ENCODE peak calls at places on chromosomes 13 and 19, in six cellular contexts. One of them, this sample, is unnamed.

GRCh38 chr13:32315255-32316029 is at the start of the genes BRCA2 and ZAR1L:
- DNase-seq in lower lobe of right lung: peak
- DNase-seq in astrocyte of the spinal cord: peak
- DNase-seq in fibroblast of pulmonary artery: peak
- DNase-seq in mesothelial cell of epicardium: peak
- DNase-seq in CD4-positive, alpha-beta T cell: peak
- DNase-seq in this sample: peak

GRCh38 chr13:58318495-58319167 is 687.1 kb downstream of the PCDH17 start:
- DNase-seq in lower lobe of right lung: no peak
- DNase-seq in astrocyte of the spinal cord: no peak
- DNase-seq in fibroblast of pulmonary artery: no peak
- DNase-seq in mesothelial cell of epicardium: no peak
- DNase-seq in CD4-positive, alpha-beta T cell: no peak
- DNase-seq in this sample: no peak

GRCh38 chr19:40217921-40218890 is at the start of gene TTC9B:
- DNase-seq in lower lobe of right lung: no peak
- DNase-seq in astrocyte of the spinal cord: no peak
- DNase-seq in fibroblast of pulmonary artery: no peak
- DNase-seq in mesothelial cell of epicardium: peak
- DNase-seq in CD4-positive, alpha-beta T cell: peak
- DNase-seq in this sample: peak

GRCh38 chr19:52155596-52156359 is 15.6 kb downstream of the ZNF836 start:
- DNase-seq in lower lobe of right lung: no peak
- DNase-seq in astrocyte of the spinal cord: no peak
- DNase-seq in fibroblast of pulmonary artery: no peak
- DNase-seq in mesothelial cell of epicardium: no peak
- DNase-seq in CD4-positive, alpha-beta T cell: no peak
- DNase-seq in this sample: no peak

GRCh38 chr19:6164906-6165531 is 29.6 kb downstream of the ACSBG2 start:
- DNase-seq in lower lobe of right lung: no peak
- DNase-seq in astrocyte of the spinal cord: no peak
- DNase-seq in fibroblast of pulmonary artery: no peak
- DNase-seq in mesothelial cell of epicardium: no peak
- DNase-seq in CD4-positive, alpha-beta T cell: no peak
- DNase-seq in this sample: no peak

GRCh38 chr19:16342002-16342715 is 17.5 kb downstream of the KLF2 start:
- DNase-seq in lower lobe of right lung: no peak
- DNase-seq in astrocyte of the spinal cord: peak
- DNase-seq in fibroblast of pulmonary artery: no peak
- DNase-seq in mesothelial cell of epicardium: no peak
- DNase-seq in CD4-positive, alpha-beta T cell: peak
- DNase-seq in this sample: no peak

GRCh38 chr19:16084067-16084685 is 7.9 kb downstream of the TPM4 start:
- DNase-seq in lower lobe of right lung: no peak
- DNase-seq in astrocyte of the spinal cord: no peak
- DNase-seq in fibroblast of pulmonary artery: no peak
- DNase-seq in mesothelial cell of epicardium: no peak
- DNase-seq in CD4-positive, alpha-beta T cell: no peak
- DNase-seq in this sample: no peak

GRCh38 chr13:28411859-28412353 is 83.0 kb downstream of the FLT1 start:
- DNase-seq in lower lobe of right lung: no peak
- DNase-seq in astrocyte of the spinal cord: no peak
- DNase-seq in fibroblast of pulmonary artery: peak
- DNase-seq in mesothelial cell of epicardium: no peak
- DNase-seq in CD4-positive, alpha-beta T cell: no peak
- DNase-seq in this sample: no peak

GRCh38 chr13:30145709-30146367 is 161.5 kb downstream of the KATNAL1 start:
- DNase-seq in lower lobe of right lung: no peak
- DNase-seq in astrocyte of the spinal cord: no peak
- DNase-seq in fibroblast of pulmonary artery: no peak
- DNase-seq in mesothelial cell of epicardium: no peak
- DNase-seq in CD4-positive, alpha-beta T cell: no peak
- DNase-seq in this sample: no peak

GRCh38 chr13:20911037-20911436 is 8.5 kb upstream of the XPO4 start:
- DNase-seq in lower lobe of right lung: no peak
- DNase-seq in astrocyte of the spinal cord: no peak
- DNase-seq in fibroblast of pulmonary artery: no peak
- DNase-seq in mesothelial cell of epicardium: no peak
- DNase-seq in CD4-positive, alpha-beta T cell: no peak
- DNase-seq in this sample: no peak

GRCh38 chr19:45767410-45767880 is 1.6 kb downstream of the SIX5 start:
- DNase-seq in lower lobe of right lung: peak
- DNase-seq in astrocyte of the spinal cord: peak
- DNase-seq in fibroblast of pulmonary artery: peak
- DNase-seq in mesothelial cell of epicardium: peak
- DNase-seq in CD4-positive, alpha-beta T cell: no peak
- DNase-seq in this sample: peak

GRCh38 chr13:23928985-23929384 is 31.7 kb upstream of the C1QTNF9B start:
- DNase-seq in lower lobe of right lung: no peak
- DNase-seq in astrocyte of the spinal cord: peak
- DNase-seq in fibroblast of pulmonary artery: peak
- DNase-seq in mesothelial cell of epicardium: no peak
- DNase-seq in CD4-positive, alpha-beta T cell: no peak
- DNase-seq in this sample: no peak

GRCh38 chr13:113962975-113963374 is 10.9 kb downstream of the C13orf46 start:
- DNase-seq in lower lobe of right lung: peak
- DNase-seq in astrocyte of the spinal cord: no peak
- DNase-seq in fibroblast of pulmonary artery: no peak
- DNase-seq in mesothelial cell of epicardium: no peak
- DNase-seq in CD4-positive, alpha-beta T cell: no peak
- DNase-seq in this sample: no peak

GRCh38 chr19:1266116-1266817 is 2.9 kb upstream of the CIRBP start:
- DNase-seq in lower lobe of right lung: peak
- DNase-seq in astrocyte of the spinal cord: peak
- DNase-seq in fibroblast of pulmonary artery: peak
- DNase-seq in mesothelial cell of epicardium: peak
- DNase-seq in CD4-positive, alpha-beta T cell: peak
- DNase-seq in this sample: peak

GRCh38 chr13:28059214-28059613 is 41.2 kb downstream of the FLT3 start:
- DNase-seq in lower lobe of right lung: no peak
- DNase-seq in astrocyte of the spinal cord: no peak
- DNase-seq in fibroblast of pulmonary artery: peak
- DNase-seq in mesothelial cell of epicardium: no peak
- DNase-seq in CD4-positive, alpha-beta T cell: peak
- DNase-seq in this sample: peak

GRCh38 chr19:31154021-31154420 is 195.2 kb downstream of the TSHZ3 start:
- DNase-seq in lower lobe of right lung: no peak
- DNase-seq in astrocyte of the spinal cord: peak
- DNase-seq in fibroblast of pulmonary artery: peak
- DNase-seq in mesothelial cell of epicardium: no peak
- DNase-seq in CD4-positive, alpha-beta T cell: no peak
- DNase-seq in this sample: no peak

GRCh38 chr19:18580311-18580710 is 8.3 kb upstream of the REX1BD start:
- DNase-seq in lower lobe of right lung: no peak
- DNase-seq in astrocyte of the spinal cord: no peak
- DNase-seq in fibroblast of pulmonary artery: no peak
- DNase-seq in mesothelial cell of epicardium: no peak
- DNase-seq in CD4-positive, alpha-beta T cell: no peak
- DNase-seq in this sample: no peak

GRCh38 chr19:16627194-16627927 is 643 bp downstream of the MED26 start:
- DNase-seq in lower lobe of right lung: peak
- DNase-seq in astrocyte of the spinal cord: no peak
- DNase-seq in fibroblast of pulmonary artery: no peak
- DNase-seq in mesothelial cell of epicardium: peak
- DNase-seq in CD4-positive, alpha-beta T cell: no peak
- DNase-seq in this sample: peak

GRCh38 chr13:38872693-38873092 is 117.9 kb downstream of the STOML3 start:
- DNase-seq in lower lobe of right lung: peak
- DNase-seq in astrocyte of the spinal cord: peak
- DNase-seq in fibroblast of pulmonary artery: peak
- DNase-seq in mesothelial cell of epicardium: no peak
- DNase-seq in CD4-positive, alpha-beta T cell: peak
- DNase-seq in this sample: peak
- TF ChIP-seq CTCF in lower lobe of right lung: peak
- TF ChIP-seq CTCF in astrocyte of the spinal cord: peak
- TF ChIP-seq CTCF in fibroblast of pulmonary artery: peak
- TF ChIP-seq CTCF in mesothelial cell of epicardium: peak
- TF ChIP-seq CTCF in CD4-positive, alpha-beta T cell: peak
- TF ChIP-seq CTCF in this sample: peak

DNA sequence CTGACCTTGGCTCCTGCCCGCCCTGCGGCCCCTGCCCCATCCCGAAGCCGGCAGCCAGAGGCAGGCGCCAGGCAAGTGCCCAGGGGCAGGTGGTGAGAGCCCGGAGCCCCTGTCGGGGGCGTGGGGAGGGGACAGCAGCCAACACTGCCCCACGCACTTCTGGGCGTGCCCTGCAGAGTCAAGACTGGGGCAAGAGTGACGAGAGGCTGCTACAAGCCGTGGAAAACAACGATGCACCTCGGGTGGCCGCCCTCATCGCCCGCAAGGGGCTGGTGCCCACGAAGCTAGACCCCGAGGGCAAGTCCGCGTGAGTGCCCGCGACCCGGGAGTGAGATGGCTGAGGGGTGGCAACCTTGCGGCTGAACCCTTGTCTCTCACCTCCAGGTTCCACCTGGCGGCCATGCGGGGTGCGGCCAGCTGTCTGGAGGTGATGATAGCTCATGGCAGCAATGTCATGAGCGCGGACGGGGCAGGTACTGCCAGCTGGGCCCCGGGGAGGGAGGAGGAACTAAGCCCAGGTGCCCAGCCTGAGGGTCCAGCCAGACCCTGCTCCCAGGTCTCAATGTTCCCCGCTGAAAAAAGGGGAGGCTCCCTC is 17.3 kb downstream of the ANKRD24 start:
- DNase-seq in lower lobe of right lung: no peak
- DNase-seq in astrocyte of the spinal cord: no peak
- DNase-seq in fibroblast of pulmonary artery: no peak
- DNase-seq in mesothelial cell of epicardium: no peak
- DNase-seq in CD4-positive, alpha-beta T cell: no peak
- DNase-seq in this sample: no peak
- TF ChIP-seq CTCF in lower lobe of right lung: no peak
- TF ChIP-seq CTCF in astrocyte of the spinal cord: no peak
- TF ChIP-seq CTCF in fibroblast of pulmonary artery: no peak
- TF ChIP-seq CTCF in mesothelial cell of epicardium: peak
- TF ChIP-seq CTCF in CD4-positive, alpha-beta T cell: no peak
- TF ChIP-seq CTCF in this sample: no peak

DNA sequence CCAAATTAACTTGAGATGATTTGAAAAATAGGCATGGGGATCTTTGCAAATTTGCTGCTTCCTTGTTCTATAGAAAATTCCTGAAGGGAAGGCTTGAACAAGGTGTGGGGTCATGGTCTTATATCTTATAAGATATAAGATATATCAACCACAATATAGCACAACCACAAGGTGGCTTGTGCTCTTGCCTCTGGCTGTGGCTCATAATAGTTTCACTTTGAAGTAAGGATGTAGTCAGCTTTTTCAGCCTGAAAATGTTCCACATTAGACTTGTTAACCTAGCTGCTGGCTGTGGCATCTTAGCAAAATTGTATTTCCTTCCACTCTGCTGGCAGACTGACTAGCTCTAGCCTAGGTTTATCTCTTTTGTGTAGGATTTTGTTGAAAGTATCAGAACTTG is 169.7 kb downstream of the KLF5 start:
- DNase-seq in lower lobe of right lung: no peak
- DNase-seq in astrocyte of the spinal cord: peak
- DNase-seq in fibroblast of pulmonary artery: peak
- DNase-seq in mesothelial cell of epicardium: no peak
- DNase-seq in CD4-positive, alpha-beta T cell: no peak
- DNase-seq in this sample: no peak
- TF ChIP-seq CTCF in lower lobe of right lung: no peak
- TF ChIP-seq CTCF in astrocyte of the spinal cord: peak
- TF ChIP-seq CTCF in fibroblast of pulmonary artery: peak
- TF ChIP-seq CTCF in mesothelial cell of epicardium: no peak
- TF ChIP-seq CTCF in CD4-positive, alpha-beta T cell: peak
- TF ChIP-seq CTCF in this sample: no peak

DNA sequence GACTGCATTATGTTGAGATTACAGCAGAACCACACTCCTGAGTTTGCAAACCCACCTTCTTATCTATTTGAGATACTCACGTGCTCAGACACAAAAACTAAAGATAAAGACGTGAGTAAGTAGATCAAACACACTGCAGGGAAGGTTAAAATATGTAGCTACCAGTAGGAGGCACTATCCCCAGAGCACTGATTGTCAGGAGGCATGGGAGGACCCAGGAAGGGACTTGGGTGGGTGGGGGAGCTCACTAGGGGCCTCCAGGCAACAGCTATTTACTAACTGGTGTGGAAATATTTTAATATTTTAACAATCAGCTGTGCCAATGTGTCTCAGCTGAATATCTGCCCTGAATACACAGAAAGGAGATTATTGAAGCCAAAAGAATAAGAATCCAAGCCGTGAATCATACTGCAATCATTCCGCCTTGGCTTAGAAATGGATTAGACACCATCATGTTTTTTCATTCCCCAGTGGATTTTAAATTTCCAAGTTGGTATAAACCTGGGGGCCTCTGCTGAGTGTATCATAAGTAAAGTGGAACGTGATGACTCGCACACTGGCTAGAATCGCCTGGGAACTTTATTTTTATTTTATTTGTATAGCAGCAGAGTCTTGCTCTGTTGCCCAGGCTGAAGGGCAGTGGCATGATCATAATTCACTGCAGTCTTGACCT is 73.2 kb upstream of the CACNA1A start:
- DNase-seq in lower lobe of right lung: no peak
- DNase-seq in astrocyte of the spinal cord: peak
- DNase-seq in fibroblast of pulmonary artery: no peak
- DNase-seq in mesothelial cell of epicardium: no peak
- DNase-seq in CD4-positive, alpha-beta T cell: no peak
- DNase-seq in this sample: no peak
- TF ChIP-seq CTCF in lower lobe of right lung: no peak
- TF ChIP-seq CTCF in astrocyte of the spinal cord: no peak
- TF ChIP-seq CTCF in fibroblast of pulmonary artery: no peak
- TF ChIP-seq CTCF in mesothelial cell of epicardium: no peak
- TF ChIP-seq CTCF in CD4-positive, alpha-beta T cell: no peak
- TF ChIP-seq CTCF in this sample: no peak

DNA sequence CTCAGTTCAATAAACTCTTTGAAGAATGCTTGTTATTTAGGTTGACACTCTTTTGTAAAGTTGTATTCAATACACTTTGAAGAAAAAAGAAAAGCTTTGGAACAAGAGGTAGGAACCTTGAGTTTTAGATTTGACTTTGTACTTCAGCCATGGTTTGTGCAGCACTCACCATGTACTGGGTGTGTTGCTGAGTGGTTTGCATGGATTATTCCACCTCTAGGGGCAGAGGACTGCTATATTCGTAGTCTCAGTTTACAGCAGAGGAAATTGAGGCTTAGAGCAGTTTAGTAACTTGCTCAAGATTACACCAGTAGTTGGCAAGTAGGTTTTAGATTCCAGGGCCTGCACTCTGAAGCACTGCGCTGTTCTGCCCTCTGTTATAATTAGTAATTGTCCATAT is 68.8 kb downstream of the DNAJC3 start:
- DNase-seq in lower lobe of right lung: no peak
- DNase-seq in astrocyte of the spinal cord: no peak
- DNase-seq in fibroblast of pulmonary artery: peak
- DNase-seq in mesothelial cell of epicardium: no peak
- DNase-seq in CD4-positive, alpha-beta T cell: no peak
- DNase-seq in this sample: no peak
- TF ChIP-seq CTCF in lower lobe of right lung: no peak
- TF ChIP-seq CTCF in astrocyte of the spinal cord: peak
- TF ChIP-seq CTCF in fibroblast of pulmonary artery: peak
- TF ChIP-seq CTCF in mesothelial cell of epicardium: no peak
- TF ChIP-seq CTCF in CD4-positive, alpha-beta T cell: no peak
- TF ChIP-seq CTCF in this sample: peak

GRCh38 chr19:42635233-42635539 is 40.5 kb upstream of the CEACAM8 start:
- DNase-seq in lower lobe of right lung: no peak
- DNase-seq in astrocyte of the spinal cord: no peak
- DNase-seq in fibroblast of pulmonary artery: no peak
- DNase-seq in mesothelial cell of epicardium: no peak
- DNase-seq in CD4-positive, alpha-beta T cell: no peak
- DNase-seq in this sample: no peak
- TF ChIP-seq CTCF in lower lobe of right lung: no peak
- TF ChIP-seq CTCF in astrocyte of the spinal cord: no peak
- TF ChIP-seq CTCF in fibroblast of pulmonary artery: no peak
- TF ChIP-seq CTCF in mesothelial cell of epicardium: no peak
- TF ChIP-seq CTCF in CD4-positive, alpha-beta T cell: peak
- TF ChIP-seq CTCF in this sample: no peak

This sample was measured in endothelial cell.